ENCODE peak calls at places on chromosome 15, in eight cellular contexts. K is NCI-H510A; B is endothelial cell; E is activated naive CD8-positive, alpha-beta T cell treated with anti-CD3 and anti-CD28 coated beads, Interleukin-2, amount 50 U/mL, for 24 hours; N is cardiac fibroblast; O is CD8-positive, alpha-beta memory T cell; Y is activated effector memory CD4-positive, alpha-beta T cell treated with anti-CD3 and anti-CD28 coated beads, Interleukin-2, amount 50 U/mL, for 16 hours; F is IMR-90. V is an unnamed sample.

GRCh38 chr15:47846128-47846868 is 129.0 kb downstream of the SEMA6D start:
- DNase-seq in K (no peak), B (no peak), E (no peak), N (no peak), O (no peak), Y (no peak), F (no peak), V (no peak)

GRCh38 chr15:68315495-68316007 is 38.0 kb downstream of the FEM1B start:
- DNase-seq in K (no peak), B (peak), E (no peak), N (peak), O (no peak), Y (peak), F (peak), V (no peak)

GRCh38 chr15:77840962-77841361 is 208.2 kb upstream of the LINGO1 start:
- DNase-seq in K (no peak), B (no peak), E (no peak), N (peak), O (no peak), Y (no peak), F (peak), V (no peak)

GRCh38 chr15:44137750-44138149 is 57.3 kb downstream of the FRMD5 start:
- DNase-seq in K (no peak), B (no peak), E (no peak), N (peak), O (no peak), Y (no peak), F (peak), V (no peak)

GRCh38 chr15:94584833-94585244 is 353.5 kb downstream of the MCTP2 start:
- DNase-seq in K (no peak), B (peak), E (peak), N (no peak), O (peak), Y (peak), F (no peak), V (peak)

GRCh38 chr15:60356832-60357231 is 41.0 kb downstream of the ANXA2 start:
- DNase-seq in K (no peak), B (no peak), E (no peak), N (no peak), O (no peak), Y (no peak), F (no peak), V (no peak)

GRCh38 chr15:63083046-63083445 is 38.6 kb upstream of the LACTB start:
- DNase-seq in K (no peak), B (no peak), E (no peak), N (no peak), O (no peak), Y (no peak), F (no peak), V (no peak)

GRCh38 chr15:91578511-91578910 is 275.0 kb upstream of the SLCO3A1 start:
- DNase-seq in K (no peak), B (no peak), E (no peak), N (no peak), O (no peak), Y (no peak), F (no peak), V (no peak)

GRCh38 chr15:100807028-100807427 is 72.6 kb upstream of the ALDH1A3 start:
- DNase-seq in K (no peak), B (no peak), E (no peak), N (no peak), O (no peak), Y (no peak), F (no peak), V (no peak)

GRCh38 chr15:79105141-79105540 is 14.6 kb upstream of the RASGRF1 start:
- DNase-seq in K (no peak), B (no peak), E (no peak), N (no peak), O (no peak), Y (no peak), F (no peak), V (no peak)

GRCh38 chr15:74251187-74251811 is 15.2 kb downstream of the CCDC33 start:
- DNase-seq in K (no peak), B (no peak), E (no peak), N (no peak), O (no peak), Y (no peak), F (no peak), V (no peak)

GRCh38 chr15:63015618-63016017 is 26.9 kb upstream of the TPM1 start:
- DNase-seq in K (no peak), B (no peak), E (no peak), N (peak), O (no peak), Y (no peak), F (peak), V (no peak)

GRCh38 chr15:33086500-33087141 is 107.9 kb downstream of the FMN1 start:
- DNase-seq in K (no peak), B (no peak), E (no peak), N (peak), O (peak), Y (no peak), F (peak), V (no peak)

GRCh38 chr15:70195808-70196304 is 98.1 kb upstream of the TLE3 start:
- DNase-seq in K (no peak), B (no peak), E (no peak), N (peak), O (no peak), Y (no peak), F (peak), V (no peak)

GRCh38 chr15:82850731-82851130 is 41.3 kb downstream of the WHAMM start:
- DNase-seq in K (no peak), B (no peak), E (no peak), N (no peak), O (no peak), Y (peak), F (no peak), V (no peak)

GRCh38 chr15:84826369-84826823 is 9.2 kb downstream of the ALPK3 start:
- DNase-seq in K (no peak), B (peak), E (no peak), N (peak), O (no peak), Y (no peak), F (no peak), V (no peak)

V was measured in naive thymus-derived CD8-positive, alpha-beta T cell.